ENCODE peak calls at places on chromosome 14, in five cellular contexts. H, N, X, S and B are unnamed samples. For H3K4me1, the result is how much of the 10 kb centered on the place peaks cover.

GRCh38 chr14:32703246-32703645 is 235.4 kb upstream of the NPAS3 start:
- DNase-seq in N (peak), H (no peak), S (no peak), X (no peak), B (no peak)

GRCh38 chr14:38758661-38759060 is 344.4 kb downstream of the SEC23A start:
- DNase-seq in X (no peak), N (no peak), H (no peak), S (no peak), B (no peak)

GRCh38 chr14:53792909-53793308 is 163.7 kb downstream of the BMP4 start:
- DNase-seq in S (no peak), N (no peak), X (no peak), H (no peak), B (no peak)

GRCh38 chr14:36279306-36280244 is 40.9 kb downstream of the MBIP start:
- DNase-seq in N (no peak), H (no peak), X (no peak), S (no peak), B (no peak)

GRCh38 chr14:81953419-81953818 is 419.8 kb upstream of the SEL1L start:
- DNase-seq in N (no peak), S (no peak), X (no peak), H (no peak), B (no peak)

GRCh38 chr14:61196792-61197191 is 84.3 kb downstream of the TMEM30B start:
- DNase-seq in H (no peak), N (no peak), S (no peak), X (no peak), B (no peak)

GRCh38 chr14:52111583-52111982 is 42.7 kb upstream of the NID2 start:
- DNase-seq in S (no peak), N (no peak), X (no peak), H (no peak), B (no peak)

GRCh38 chr14:99579903-99580570 is 24.0 kb downstream of the CCDC85C start:
- DNase-seq in X (peak), S (no peak), H (peak), N (no peak), B (peak)

GRCh38 chr14:62081012-62081612 is 318.9 kb downstream of the SNAPC1 start:
- DNase-seq in S (no peak), H (no peak), X (peak), N (no peak), B (peak)

GRCh38 chr14:105315211-105315721 is 718 bp downstream of the PACS2 start:
- DNase-seq in N (no peak), X (peak), H (no peak), S (peak), B (peak)

GRCh38 chr14:42307239-42307825 is 700.7 kb downstream of the LRFN5 start:
- DNase-seq in H (no peak), S (no peak), X (peak), N (no peak), B (no peak)

GRCh38 chr14:90276627-90277367 is 20.4 kb downstream of the PSMC1 start:
- DNase-seq in S (no peak), N (no peak), X (no peak), H (no peak), B (no peak)

GRCh38 chr14:23399591-23399990 is 8.5 kb downstream of the MYH6 start:
- DNase-seq in N (no peak), S (no peak), H (no peak), X (no peak), B (no peak)

GRCh38 chr14:104209985-104210520 is 71.7 kb downstream of the KIF26A start:
- DNase-seq in H (no peak), X (no peak), S (no peak), N (no peak), B (peak)

GRCh38 chr14:55739967-55740707 is 160.1 kb downstream of the KTN1 start:
- DNase-seq in H (no peak), S (no peak), X (no peak), N (no peak), B (no peak)

GRCh38 chr14:103522649-103523582 is at the start of gene CKB:
- DNase-seq in S (no peak), N (peak), H (peak), X (no peak), B (peak)

GRCh38 chr14:92958373-92959188 is 35.6 kb downstream of the CHGA start:
- DNase-seq in N (no peak), X (no peak), S (no peak), H (no peak), B (no peak)

GRCh38 chr14:96125536-96125935 is 79.1 kb upstream of the BDKRB2 start:
- DNase-seq in S (no peak), X (no peak), H (no peak), N (no peak), B (no peak)

GRCh38 chr14:84458881-84459280 is 1071.1 kb upstream of the FLRT2 start:
- DNase-seq in X (no peak), S (no peak), H (no peak), N (no peak), B (no peak)

GRCh38 chr14:58882577-58883018 is 244.8 kb downstream of the DACT1 start:
- DNase-seq in X (no peak), N (no peak), S (no peak), H (no peak), B (no peak)

GRCh38 chr14:55130194-55130550 is 1.1 kb downstream of the LGALS3 start:
- DNase-seq in X (no peak), S (no peak), N (no peak), H (no peak), B (no peak)

GRCh38 chr14:71321556-71322315 is 414.5 kb downstream of the PCNX1 start:
- DNase-seq in N (no peak), H (no peak), S (no peak), X (peak), B (no peak)

GRCh38 chr14:63180017-63180416 is 24.2 kb upstream of the RHOJ start:
- DNase-seq in X (no peak), N (peak), H (peak), S (no peak), B (no peak)

GRCh38 chr14:53953828-53954550 is 2.6 kb downstream of the BMP4 start:
- DNase-seq in X (no peak), N (peak), H (peak), S (no peak), B (peak)

GRCh38 chr14:20195911-20196310 is 5.2 kb downstream of the OR11G2 start:
- DNase-seq in N (no peak), X (no peak), H (no peak), S (no peak), B (no peak)

GRCh38 chr14:61401461-61401860 is 80.1 kb downstream of the PRKCH start:
- DNase-seq in H (no peak), X (no peak), N (no peak), S (no peak), B (no peak)

DNA sequence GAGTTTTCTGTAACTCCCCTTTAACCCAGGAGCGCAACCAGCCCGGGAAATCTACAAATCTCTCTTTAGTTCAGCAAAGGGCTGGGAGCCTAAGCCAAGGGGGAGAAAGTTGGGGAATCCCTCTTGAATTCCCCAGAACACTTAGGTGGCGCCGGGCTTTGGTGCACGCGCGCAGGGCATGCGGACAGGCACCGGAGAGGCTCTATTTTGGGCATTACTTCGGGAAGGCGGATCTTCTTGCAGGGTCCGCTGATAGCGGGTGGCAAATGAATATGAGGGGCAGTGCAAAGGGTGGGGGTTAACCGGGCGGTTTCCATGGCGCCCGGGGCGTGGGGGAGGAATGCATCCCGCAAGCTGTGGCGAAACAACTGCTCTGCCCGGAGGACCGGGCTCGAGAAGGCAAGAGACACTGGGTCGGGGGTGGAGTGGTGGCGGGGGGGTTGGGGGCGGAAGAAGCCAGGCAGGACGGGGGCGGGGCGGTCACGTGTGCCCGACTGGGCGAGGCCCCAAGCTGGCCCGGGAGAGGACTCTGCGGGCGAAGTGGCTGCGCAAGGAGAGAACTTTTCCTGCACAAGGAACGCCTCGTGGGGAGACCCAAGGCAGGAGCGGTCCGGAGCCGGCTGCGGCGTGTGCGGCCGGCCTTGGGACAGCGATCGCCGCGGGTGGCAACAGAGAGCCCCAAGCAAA is at the start of gene FLVCR2:
- DNase-seq in S (peak), H (peak), N (peak), X (no peak), B (peak)
- H3K4me3 ChIP-seq in S (peak), H (peak), N (peak), X (no peak), B (peak)

GRCh38 chr14:76922599-76922998 is 96.4 kb downstream of the LRRC74A start:
- DNase-seq in H (no peak), N (no peak), X (no peak), S (no peak), B (no peak)

GRCh38 chr14:76923422-76924362 is 97.5 kb downstream of the LRRC74A start:
- DNase-seq in S (no peak), N (no peak), X (no peak), H (no peak), B (no peak)

GRCh38 chr14:76919811-76920571 is 93.8 kb downstream of the LRRC74A start:
- DNase-seq in H (peak), N (peak), S (no peak), X (no peak), B (peak)

GRCh38 chr14:76920572-76921175 is 94.5 kb downstream of the LRRC74A start:
- DNase-seq in N (peak), H (no peak), X (no peak), S (no peak), B (no peak)

DNA sequence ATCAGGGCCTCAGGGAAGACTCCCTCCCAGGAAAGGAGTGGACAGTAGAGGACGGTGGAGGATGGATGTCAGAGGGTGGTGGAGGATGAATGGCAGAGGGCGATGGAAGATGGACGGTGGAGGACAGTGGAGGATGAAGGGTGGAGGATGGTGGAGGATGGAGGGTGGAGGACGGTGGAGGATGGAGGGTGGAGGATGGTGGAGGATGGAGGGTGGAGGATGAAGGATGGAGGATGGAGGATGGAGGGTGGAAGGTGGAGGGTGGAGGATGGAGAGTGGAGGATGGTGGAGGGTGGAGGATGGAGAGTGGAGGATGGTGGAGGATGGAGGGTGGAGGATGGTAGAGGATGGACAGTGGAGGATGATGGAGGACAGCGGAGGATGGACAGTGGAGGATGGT is 95.9 kb downstream of the LRRC74A start:
- DNase-seq in H (no peak), X (no peak), N (no peak), S (no peak), B (no peak)
- H3K4me1 ChIP-seq in H (under half), X (under half), N (half or more), S (under half), B (under half)

GRCh38 chr14:69880051-69880487 is 853 bp downstream of the SMOC1 start:
- DNase-seq in N (no peak), H (no peak), X (no peak), S (no peak), B (no peak)

GRCh38 chr14:69879175-69880047 is at the start of gene SMOC1:
- DNase-seq in N (peak), X (no peak), H (peak), S (no peak), B (peak)

GRCh38 chr14:69882086-69882864 is 3.1 kb downstream of the SMOC1 start:
- DNase-seq in X (no peak), H (no peak), N (no peak), S (no peak), B (no peak)

GRCh38 chr14:69882915-69883314 is 3.7 kb downstream of the SMOC1 start:
- DNase-seq in N (no peak), S (no peak), H (no peak), X (no peak), B (no peak)

GRCh38 chr14:69880851-69881250 is 1.6 kb downstream of the SMOC1 start:
- DNase-seq in N (no peak), S (no peak), X (no peak), H (no peak), B (no peak)
- H3K4me3 ChIP-seq in N (no peak), S (no peak), X (no peak), H (no peak), B (no peak)

GRCh38 chr14:68978550-68978911 is 571 bp downstream of the ACTN1 start:
- DNase-seq in H (peak), S (peak), N (peak), X (no peak), B (peak)
- H3K4me1 ChIP-seq in H (under half), S (under half), N (under half), X (under half), B (under half)